ENCODE peak calls at places on chromosomes 2 and 18, in six cellular contexts. One of them, this sample, is unnamed.

GRCh38 chr2:45992021-45992745 is 305.0 kb upstream of the EPAS1 start:
- DNase-seq in AG04450: no peak
- DNase-seq in Calu3: peak
- DNase-seq in uterus: no peak
- DNase-seq in BJ: peak
- DNase-seq in Peyer's patch: no peak
- DNase-seq in this sample: no peak

GRCh38 chr2:217074576-217075224 is 214.8 kb upstream of the TNP1 start:
- DNase-seq in BJ: no peak
- DNase-seq in AG04450: no peak
- DNase-seq in Peyer's patch: no peak
- DNase-seq in Calu3: no peak
- DNase-seq in uterus: no peak
- DNase-seq in this sample: no peak

GRCh38 chr2:240463274-240463865 is 27.9 kb downstream of the GPC1 start:
- DNase-seq in Calu3: peak
- DNase-seq in BJ: no peak
- DNase-seq in AG04450: no peak
- DNase-seq in Peyer's patch: no peak
- DNase-seq in uterus: peak
- DNase-seq in this sample: peak

GRCh38 chr2:98311771-98312545 is 34.3 kb upstream of the CNGA3 start:
- DNase-seq in Peyer's patch: no peak
- DNase-seq in AG04450: no peak
- DNase-seq in BJ: no peak
- DNase-seq in uterus: no peak
- DNase-seq in Calu3: no peak
- DNase-seq in this sample: no peak

GRCh38 chr18:57121542-57122112 is 25.3 kb upstream of the BOD1L2 start:
- DNase-seq in uterus: no peak
- DNase-seq in AG04450: no peak
- DNase-seq in BJ: no peak
- DNase-seq in Peyer's patch: no peak
- DNase-seq in Calu3: no peak
- DNase-seq in this sample: no peak

GRCh38 chr18:69897397-69898108 is 50.1 kb downstream of the CD226 start:
- DNase-seq in BJ: no peak
- DNase-seq in Calu3: no peak
- DNase-seq in Peyer's patch: no peak
- DNase-seq in uterus: no peak
- DNase-seq in AG04450: no peak
- DNase-seq in this sample: no peak

GRCh38 chr18:55251186-55251995 is 292.1 kb upstream of the CCDC68 start:
- DNase-seq in BJ: no peak
- DNase-seq in AG04450: no peak
- DNase-seq in Peyer's patch: peak
- DNase-seq in Calu3: peak
- DNase-seq in uterus: no peak
- DNase-seq in this sample: no peak

GRCh38 chr18:42640160-42640559 is 475.3 kb downstream of the RIT2 start:
- DNase-seq in uterus: no peak
- DNase-seq in BJ: no peak
- DNase-seq in Peyer's patch: no peak
- DNase-seq in Calu3: no peak
- DNase-seq in AG04450: no peak
- DNase-seq in this sample: no peak

GRCh38 chr2:208122248-208122647 is 2.1 kb downstream of the CRYGD start:
- DNase-seq in Calu3: no peak
- DNase-seq in uterus: no peak
- DNase-seq in Peyer's patch: no peak
- DNase-seq in AG04450: no peak
- DNase-seq in BJ: no peak
- DNase-seq in this sample: no peak

GRCh38 chr18:74524097-74524496 is 10.2 kb upstream of the CNDP1 start:
- DNase-seq in BJ: no peak
- DNase-seq in Calu3: no peak
- DNase-seq in Peyer's patch: no peak
- DNase-seq in AG04450: no peak
- DNase-seq in uterus: no peak
- DNase-seq in this sample: no peak

GRCh38 chr2:71538656-71539265 is 85.4 kb downstream of the DYSF start:
- DNase-seq in BJ: no peak
- DNase-seq in uterus: no peak
- DNase-seq in Peyer's patch: no peak
- DNase-seq in AG04450: no peak
- DNase-seq in Calu3: no peak
- DNase-seq in this sample: no peak

GRCh38 chr2:22215517-22215916 is 1091.7 kb downstream of the TDRD15 start:
- DNase-seq in BJ: no peak
- DNase-seq in AG04450: no peak
- DNase-seq in Calu3: no peak
- DNase-seq in Peyer's patch: no peak
- DNase-seq in uterus: no peak
- DNase-seq in this sample: no peak

GRCh38 chr18:25921677-25922421 is 168.6 kb downstream of the SS18 start:
- DNase-seq in uterus: no peak
- DNase-seq in BJ: no peak
- DNase-seq in Peyer's patch: peak
- DNase-seq in AG04450: no peak
- DNase-seq in Calu3: peak
- DNase-seq in this sample: no peak

GRCh38 chr2:65142515-65142914 is 12.6 kb upstream of the RAB1A start:
- DNase-seq in Calu3: peak
- DNase-seq in AG04450: no peak
- DNase-seq in uterus: no peak
- DNase-seq in BJ: no peak
- DNase-seq in Peyer's patch: no peak
- DNase-seq in this sample: no peak

GRCh38 chr2:174124171-174124570 is 124.2 kb downstream of the OLA1 start:
- DNase-seq in Peyer's patch: no peak
- DNase-seq in AG04450: no peak
- DNase-seq in Calu3: no peak
- DNase-seq in uterus: no peak
- DNase-seq in BJ: no peak
- DNase-seq in this sample: no peak

GRCh38 chr2:128390991-128391630 is 72.4 kb upstream of the HS6ST1 start:
- DNase-seq in BJ: no peak
- DNase-seq in Peyer's patch: no peak
- DNase-seq in Calu3: no peak
- DNase-seq in AG04450: no peak
- DNase-seq in uterus: no peak
- DNase-seq in this sample: no peak

GRCh38 chr2:126885701-126886121 is 13.0 kb upstream of the TEX51 start:
- DNase-seq in Peyer's patch: no peak
- DNase-seq in Calu3: no peak
- DNase-seq in AG04450: peak
- DNase-seq in uterus: peak
- DNase-seq in BJ: no peak
- DNase-seq in this sample: no peak

GRCh38 chr2:46335404-46335965 is 38.3 kb downstream of the EPAS1 start:
- DNase-seq in Peyer's patch: no peak
- DNase-seq in Calu3: peak
- DNase-seq in uterus: peak
- DNase-seq in AG04450: no peak
- DNase-seq in BJ: no peak
- DNase-seq in this sample: no peak

GRCh38 chr2:55087930-55088329 is 37.7 kb upstream of the RTN4 start:
- DNase-seq in Peyer's patch: no peak
- DNase-seq in Calu3: no peak
- DNase-seq in uterus: no peak
- DNase-seq in AG04450: no peak
- DNase-seq in BJ: no peak
- DNase-seq in this sample: no peak

GRCh38 chr2:12486205-12487118 is 230.3 kb upstream of the TRIB2 start:
- DNase-seq in AG04450: no peak
- DNase-seq in Calu3: no peak
- DNase-seq in Peyer's patch: no peak
- DNase-seq in BJ: no peak
- DNase-seq in uterus: no peak
- DNase-seq in this sample: no peak

GRCh38 chr2:97747716-97748115 is 34.3 kb downstream of the ZAP70 start:
- DNase-seq in BJ: peak
- DNase-seq in Calu3: no peak
- DNase-seq in AG04450: no peak
- DNase-seq in uterus: no peak
- DNase-seq in Peyer's patch: no peak
- DNase-seq in this sample: no peak

GRCh38 chr2:74250189-74250631 is 51.8 kb downstream of the MTHFD2 start:
- DNase-seq in Peyer's patch: peak
- DNase-seq in BJ: no peak
- DNase-seq in uterus: peak
- DNase-seq in Calu3: peak
- DNase-seq in AG04450: no peak
- DNase-seq in this sample: peak

GRCh38 chr2:122186761-122187222 is 431.3 kb downstream of the TSN start:
- DNase-seq in BJ: no peak
- DNase-seq in AG04450: no peak
- DNase-seq in Calu3: no peak
- DNase-seq in Peyer's patch: no peak
- DNase-seq in uterus: no peak
- DNase-seq in this sample: no peak

GRCh38 chr18:14936313-14936712 is 188.3 kb downstream of the ANKRD30B start:
- DNase-seq in Peyer's patch: no peak
- DNase-seq in uterus: no peak
- DNase-seq in BJ: no peak
- DNase-seq in Calu3: no peak
- DNase-seq in AG04450: no peak
- DNase-seq in this sample: no peak

DNA sequence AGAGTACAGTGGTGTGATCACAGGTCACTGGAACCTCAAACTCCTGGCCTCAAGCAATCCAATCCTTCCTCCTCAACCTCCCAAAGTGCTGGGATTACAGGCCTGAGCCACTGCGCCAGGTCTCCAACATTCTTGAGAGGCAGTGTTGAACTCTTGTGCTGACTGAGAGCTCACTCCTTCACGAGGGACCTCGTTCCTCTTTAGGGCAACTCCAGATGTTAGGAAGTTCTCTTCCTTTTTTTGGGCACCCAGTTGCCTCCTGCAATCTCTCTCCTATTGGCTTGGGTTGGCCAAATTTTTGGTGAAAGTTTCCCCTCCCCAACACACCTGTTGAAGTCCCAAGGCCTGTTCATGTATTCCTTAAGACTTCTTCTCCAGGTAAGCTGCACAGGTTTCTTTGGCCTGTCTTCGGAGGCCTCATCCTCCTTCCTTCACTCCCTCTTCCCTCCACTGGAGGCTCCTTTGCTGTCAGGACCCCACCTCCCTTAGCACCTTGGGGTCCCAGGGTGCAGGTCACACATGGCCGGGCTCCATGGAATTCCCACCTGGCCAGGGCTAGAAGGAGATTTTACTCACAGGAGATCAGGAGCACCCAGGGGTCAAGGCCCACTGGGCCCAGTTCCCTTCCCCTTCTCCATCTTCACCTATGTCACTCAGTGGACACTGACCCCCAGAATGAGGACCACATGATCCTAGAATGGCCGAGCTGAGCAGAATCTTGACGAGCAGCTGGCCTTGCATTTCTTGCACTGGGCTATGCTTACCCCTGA is 94.6 kb upstream of the SMAD2 start:
- DNase-seq in AG04450: no peak
- DNase-seq in Peyer's patch: no peak
- DNase-seq in BJ: no peak
- DNase-seq in uterus: no peak
- DNase-seq in Calu3: no peak
- DNase-seq in this sample: no peak
- TF ChIP-seq CTCF in AG04450: no peak
- TF ChIP-seq CTCF in Peyer's patch: no peak
- TF ChIP-seq CTCF in BJ: no peak
- TF ChIP-seq CTCF in uterus: no peak
- TF ChIP-seq CTCF in Calu3: no peak
- TF ChIP-seq CTCF in this sample: no peak

DNA sequence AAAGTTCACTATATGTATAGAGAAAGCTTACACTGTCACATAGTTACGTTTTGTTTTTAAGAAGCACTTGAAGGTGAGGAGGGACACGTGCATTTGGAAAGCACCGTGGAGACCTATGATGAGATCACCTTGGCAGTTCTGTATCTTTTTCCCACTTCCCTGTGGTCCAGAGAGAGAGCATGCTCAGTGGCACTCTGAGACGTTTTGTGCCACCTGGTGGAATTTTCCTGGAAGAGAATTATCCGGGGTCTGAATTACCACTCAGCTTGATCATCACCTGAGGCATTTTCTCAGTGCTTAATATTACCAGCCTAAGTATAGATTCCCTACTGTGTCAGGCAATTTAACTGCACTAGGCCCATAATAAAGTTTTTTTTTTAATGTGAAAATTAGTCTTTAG is 469.4 kb upstream of the SMIM21 start:
- DNase-seq in Peyer's patch: no peak
- DNase-seq in Calu3: no peak
- DNase-seq in AG04450: no peak
- DNase-seq in uterus: no peak
- DNase-seq in BJ: no peak
- DNase-seq in this sample: no peak
- TF ChIP-seq CTCF in Peyer's patch: no peak
- TF ChIP-seq CTCF in Calu3: no peak
- TF ChIP-seq CTCF in AG04450: no peak
- TF ChIP-seq CTCF in uterus: peak
- TF ChIP-seq CTCF in BJ: no peak
- TF ChIP-seq CTCF in this sample: no peak

GRCh38 chr2:186822323-186822722 is 26.6 kb downstream of the ZSWIM2 start:
- DNase-seq in Calu3: no peak
- DNase-seq in BJ: no peak
- DNase-seq in uterus: no peak
- DNase-seq in AG04450: no peak
- DNase-seq in Peyer's patch: no peak
- DNase-seq in this sample: no peak
- TF ChIP-seq CTCF in Calu3: no peak
- TF ChIP-seq CTCF in BJ: no peak
- TF ChIP-seq CTCF in uterus: no peak
- TF ChIP-seq CTCF in AG04450: no peak
- TF ChIP-seq CTCF in Peyer's patch: no peak
- TF ChIP-seq CTCF in this sample: no peak

DNA sequence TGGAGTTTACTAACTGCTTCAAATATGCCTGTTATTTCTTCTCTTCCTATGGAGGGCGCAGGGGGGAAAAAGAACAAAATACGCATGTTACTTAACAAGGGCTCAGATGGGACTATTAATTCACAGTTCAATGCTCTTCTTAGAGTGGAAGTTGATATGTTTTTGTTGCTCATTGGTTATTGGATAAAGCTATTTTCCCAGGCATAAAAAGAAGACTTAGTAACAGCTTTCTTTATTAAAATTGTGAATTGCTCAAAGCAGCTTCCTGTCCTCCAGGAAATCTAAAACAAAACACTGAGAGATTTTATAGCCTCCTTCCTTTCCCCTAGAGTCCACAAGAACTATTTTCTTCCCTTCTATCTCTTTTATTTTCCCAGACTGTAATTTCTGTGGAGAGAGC is 180.8 kb downstream of the SH3BP4 start:
- DNase-seq in AG04450: no peak
- DNase-seq in uterus: no peak
- DNase-seq in BJ: no peak
- DNase-seq in Calu3: no peak
- DNase-seq in Peyer's patch: no peak
- DNase-seq in this sample: no peak
- TF ChIP-seq CTCF in AG04450: no peak
- TF ChIP-seq CTCF in uterus: no peak
- TF ChIP-seq CTCF in BJ: no peak
- TF ChIP-seq CTCF in Calu3: no peak
- TF ChIP-seq CTCF in Peyer's patch: no peak
- TF ChIP-seq CTCF in this sample: no peak

This sample was measured in natural killer cell.